ENCODE peak calls at places on chromosomes 6 and 20, in four cellular contexts. B is cardiac muscle cell, A is mammary epithelial cell, X is hepatocyte. F is an unnamed sample.
A peak's percentile ranks its signal among the peaks of the same experiment; 100 is the strongest.

GRCh38 chr6:158475344-158476302 is 84.3 kb upstream of the TMEM181 start:
- DNase-seq in X (peak; percentile 66), A (no peak), B (no peak), F (no peak)

GRCh38 chr20:58169441-58169840 is 59.0 kb downstream of the ANKRD60 start:
- DNase-seq in X (no peak), A (no peak), B (no peak), F (no peak)

GRCh38 chr20:5261763-5262162 is 55.0 kb downstream of the PROKR2 start:
- DNase-seq in X (no peak), B (no peak), A (no peak), F (no peak)

GRCh38 chr20:25061103-25061799 is 3.3 kb upstream of the ACSS1 start:
- DNase-seq in A (no peak), B (no peak), X (peak; percentile 58), F (peak; percentile 27)

GRCh38 chr6:24766685-24767462 is 7.9 kb upstream of the GMNN start:
- DNase-seq in X (peak; percentile 28), A (peak; percentile 20), B (peak; percentile 19), F (no peak)

GRCh38 chr6:13398081-13398406 is 69.7 kb upstream of the TBC1D7 start:
- DNase-seq in B (no peak), X (no peak), A (peak; percentile 57), F (no peak)

GRCh38 chr20:63565699-63566335 is 8.2 kb downstream of the HELZ2 start:
- DNase-seq in A (no peak), X (no peak), B (no peak), F (no peak)

GRCh38 chr6:138638626-138639025 is 134.9 kb upstream of the CCDC28A start:
- DNase-seq in X (no peak), A (no peak), B (no peak), F (no peak)

GRCh38 chr20:3092611-3093379 is 8.3 kb upstream of the AVP start:
- DNase-seq in X (no peak), B (no peak), A (no peak), F (no peak)

GRCh38 chr20:50792708-50793574 is 1.9 kb upstream of the BCAS4 start:
- DNase-seq in A (no peak), B (no peak), X (no peak), F (no peak)

GRCh38 chr6:72811971-72812421 is 190.1 kb downstream of the KCNQ5 start:
- DNase-seq in X (no peak), A (peak; percentile 21), B (no peak), F (no peak)

GRCh38 chr20:54733687-54734086 is 258.3 kb downstream of the DOK5 start:
- DNase-seq in X (no peak), B (no peak), A (no peak), F (no peak)

GRCh38 chr6:82371799-82372508 is 8.3 kb downstream of the TPBG start:
- DNase-seq in A (no peak), B (no peak), X (no peak), F (no peak)

GRCh38 chr6:21476054-21476552 is 117.4 kb upstream of the SOX4 start:
- DNase-seq in A (no peak), X (no peak), B (no peak), F (no peak)

GRCh38 chr6:26270121-26270861 is 94.7 kb upstream of the BTN3A2 start:
- DNase-seq in X (no peak), B (peak; percentile 25), A (no peak), F (no peak)

GRCh38 chr6:167572841-167573271 is 248.0 kb downstream of the TTLL2 start:
- DNase-seq in A (no peak), B (no peak), X (no peak), F (no peak)

GRCh38 chr6:36897629-36898028 is 11.9 kb downstream of the C6orf89 start:
- DNase-seq in B (peak; percentile 32), X (peak; percentile 44), A (peak; percentile 18), F (no peak)
- TF ChIP-seq CTCF in B (no peak), X (peak; percentile 39), A (peak; percentile 24), F (no peak)

GRCh38 chr6:30164714-30165113 is 1.4 kb downstream of the TRIM15 start:
- DNase-seq in A (no peak), X (no peak), B (no peak), F (no peak)
- H3K27ac ChIP-seq in A (no peak overlapping the region), X (peak overlapping the region; percentile 82), B (no peak overlapping the region), F (no peak overlapping the region)

DNA sequence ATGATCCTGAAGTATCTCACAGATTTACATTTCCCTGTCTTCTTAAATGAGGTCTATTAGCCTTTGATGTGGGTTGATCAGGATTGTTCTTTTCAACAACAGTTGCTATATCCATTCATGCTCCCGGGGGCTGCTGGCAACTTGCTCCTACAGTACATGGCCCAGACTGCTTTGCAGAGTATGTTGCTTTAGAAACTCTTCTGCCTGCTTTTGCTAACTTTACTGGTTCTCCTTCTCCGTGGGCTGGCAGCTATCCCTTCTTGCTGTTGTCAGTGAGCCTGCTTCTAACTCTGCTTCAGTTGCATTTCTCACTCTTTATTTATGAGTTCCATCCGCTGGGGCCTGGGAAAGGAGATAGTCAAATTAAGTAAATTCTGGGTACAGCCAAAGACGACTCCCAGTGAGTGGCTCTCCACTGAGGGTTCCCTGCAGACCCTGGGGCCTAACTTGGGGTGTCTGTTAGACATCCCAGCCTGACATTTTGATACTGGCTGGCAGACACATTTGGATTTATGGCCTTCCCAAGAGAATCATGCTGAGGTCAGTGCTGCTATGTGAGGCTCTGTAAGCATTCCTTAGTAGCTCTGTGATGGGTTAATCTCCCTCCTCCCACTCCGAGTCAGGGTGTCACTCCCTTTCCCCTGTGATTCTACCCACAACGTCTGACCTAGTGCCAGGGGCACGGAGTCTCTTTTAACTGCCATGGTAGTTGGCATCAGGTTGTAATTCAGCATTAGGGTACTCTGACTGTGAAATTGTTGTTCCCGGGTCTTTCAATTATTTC is 73.6 kb downstream of the SLX4IP start:
- DNase-seq in B (no peak), A (no peak), X (peak; percentile 44), F (no peak)
- H3K4me1 ChIP-seq in B (peaks cover 4% of the 10 kb centered on the region), A (peaks cover 56% of the 10 kb centered on the region), X (peaks cover 66% of the 10 kb centered on the region), F (peaks cover 59% of the 10 kb centered on the region)

GRCh38 chr6:137044366-137045220 is at the start of gene IL20RA:
- DNase-seq in B (peak; percentile 30), X (peak; percentile 53), A (no peak), F (peak; percentile 86)
- TF ChIP-seq CTCF in B (no peak), X (no peak), A (no peak), F (no peak)

DNA sequence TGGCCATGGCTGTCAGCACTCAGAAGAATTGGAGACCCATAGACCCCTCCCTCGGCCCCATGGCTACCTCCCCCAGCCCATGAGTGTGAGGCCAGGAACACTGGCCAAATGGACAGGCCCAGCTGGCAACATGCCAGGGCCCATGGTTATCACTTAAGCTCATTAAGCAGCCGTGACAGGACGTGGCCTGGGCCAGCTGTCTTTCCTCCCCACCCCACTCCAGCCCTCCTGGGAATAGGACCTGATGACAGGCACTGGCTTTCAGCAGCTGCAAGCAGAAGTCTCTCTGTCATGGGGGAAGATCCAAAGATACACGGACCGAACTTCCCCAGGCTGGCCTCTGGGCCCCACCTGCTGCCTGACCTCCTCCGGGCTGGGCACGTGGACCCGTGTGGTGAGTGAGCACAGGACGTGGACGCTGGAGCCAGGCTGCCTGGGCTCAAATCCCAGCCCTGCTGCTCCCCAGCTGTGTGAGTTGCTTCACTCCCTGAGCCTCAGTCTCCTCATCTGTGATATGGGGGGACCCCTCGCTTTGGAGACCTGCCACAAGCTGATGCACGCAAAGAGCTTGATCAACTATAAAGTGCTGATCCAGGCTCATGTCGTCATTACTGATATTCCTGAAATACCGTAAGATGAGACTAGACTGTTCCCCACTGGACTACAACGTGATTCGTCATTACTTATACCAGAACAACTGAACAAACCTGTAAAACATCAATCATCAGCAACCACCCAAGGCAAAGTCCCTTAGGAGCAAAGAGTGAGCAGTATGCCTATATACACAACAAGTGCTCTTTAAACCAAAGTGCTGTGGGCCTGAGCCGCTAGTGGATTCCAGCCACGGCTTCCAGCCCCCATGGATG is 22.0 kb upstream of the VSTM2L start:
- DNase-seq in A (no peak), X (peak; percentile 40), B (peak; percentile 100), F (no peak)
- H3K27ac ChIP-seq in A (no peak overlapping the region), X (no peak overlapping the region), B (peak overlapping the region; percentile 56), F (no peak overlapping the region)

F was measured in upper lobe of right lung.